ENCODE peak calls at places on chromosome 13, in five cellular contexts. One of them, this sample, is unnamed.

GRCh38 chr13:79481685-79482052 is 714 bp downstream of the NDFIP2 start:
- DNase-seq in tibial artery: no peak
- DNase-seq in RWPE1: peak
- DNase-seq in IMR-90: no peak
- DNase-seq in heart left ventricle: no peak
- DNase-seq in this sample: no peak

GRCh38 chr13:74576504-74576903 is 442.3 kb upstream of the KLF12 start:
- DNase-seq in IMR-90: no peak
- DNase-seq in tibial artery: no peak
- DNase-seq in RWPE1: no peak
- DNase-seq in heart left ventricle: no peak
- DNase-seq in this sample: no peak

GRCh38 chr13:73244486-73244885 is 185.7 kb downstream of the KLF5 start:
- DNase-seq in heart left ventricle: no peak
- DNase-seq in RWPE1: no peak
- DNase-seq in tibial artery: no peak
- DNase-seq in IMR-90: no peak
- DNase-seq in this sample: no peak

GRCh38 chr13:48585456-48585840 is 52.6 kb upstream of the RCBTB2 start:
- DNase-seq in RWPE1: no peak
- DNase-seq in tibial artery: no peak
- DNase-seq in heart left ventricle: peak
- DNase-seq in IMR-90: no peak
- DNase-seq in this sample: no peak

GRCh38 chr13:30659980-30660379 is 42.3 kb downstream of the USPL1 start:
- DNase-seq in heart left ventricle: no peak
- DNase-seq in IMR-90: no peak
- DNase-seq in RWPE1: no peak
- DNase-seq in tibial artery: no peak
- DNase-seq in this sample: no peak

GRCh38 chr13:35940734-35941133 is 190.4 kb downstream of the DCLK1 start:
- DNase-seq in IMR-90: no peak
- DNase-seq in tibial artery: no peak
- DNase-seq in RWPE1: no peak
- DNase-seq in heart left ventricle: no peak
- DNase-seq in this sample: no peak

GRCh38 chr13:101308247-101309013 is 107.9 kb downstream of the NALCN start:
- DNase-seq in IMR-90: no peak
- DNase-seq in heart left ventricle: no peak
- DNase-seq in RWPE1: no peak
- DNase-seq in tibial artery: no peak
- DNase-seq in this sample: no peak

GRCh38 chr13:97659602-97660001 is 225.6 kb downstream of the RAP2A start:
- DNase-seq in IMR-90: peak
- DNase-seq in RWPE1: no peak
- DNase-seq in heart left ventricle: peak
- DNase-seq in tibial artery: no peak
- DNase-seq in this sample: no peak

GRCh38 chr13:51980918-51981317 is 30.3 kb downstream of the ATP7B start:
- DNase-seq in tibial artery: no peak
- DNase-seq in RWPE1: no peak
- DNase-seq in IMR-90: no peak
- DNase-seq in heart left ventricle: no peak
- DNase-seq in this sample: no peak

GRCh38 chr13:80029170-80029569 is 311.8 kb downstream of the SPRY2 start:
- DNase-seq in IMR-90: no peak
- DNase-seq in tibial artery: no peak
- DNase-seq in RWPE1: no peak
- DNase-seq in heart left ventricle: no peak
- DNase-seq in this sample: no peak

GRCh38 chr13:37889102-37889501 is 19.5 kb upstream of the TRPC4 start:
- DNase-seq in RWPE1: no peak
- DNase-seq in IMR-90: peak
- DNase-seq in heart left ventricle: no peak
- DNase-seq in tibial artery: no peak
- DNase-seq in this sample: no peak

GRCh38 chr13:32403108-32403507 is 24.8 kb downstream of the N4BP2L1 start:
- DNase-seq in tibial artery: no peak
- DNase-seq in RWPE1: no peak
- DNase-seq in heart left ventricle: no peak
- DNase-seq in IMR-90: no peak
- DNase-seq in this sample: no peak

GRCh38 chr13:97020194-97020593 is 25.9 kb upstream of the OXGR1 start:
- DNase-seq in IMR-90: no peak
- DNase-seq in heart left ventricle: no peak
- DNase-seq in RWPE1: no peak
- DNase-seq in tibial artery: no peak
- DNase-seq in this sample: no peak

GRCh38 chr13:47326061-47326460 is 429.2 kb upstream of the HTR2A start:
- DNase-seq in tibial artery: no peak
- DNase-seq in IMR-90: peak
- DNase-seq in heart left ventricle: no peak
- DNase-seq in RWPE1: no peak
- DNase-seq in this sample: peak

GRCh38 chr13:113064000-113064533 is 41.5 kb upstream of the F7 start:
- DNase-seq in heart left ventricle: no peak
- DNase-seq in RWPE1: no peak
- DNase-seq in tibial artery: no peak
- DNase-seq in IMR-90: no peak
- DNase-seq in this sample: no peak

GRCh38 chr13:82356667-82357066 is 1525.6 kb downstream of the SLITRK1 start:
- DNase-seq in tibial artery: no peak
- DNase-seq in IMR-90: no peak
- DNase-seq in RWPE1: no peak
- DNase-seq in heart left ventricle: no peak
- DNase-seq in this sample: peak

GRCh38 chr13:113457510-113457909 is 4.2 kb upstream of the ADPRHL1 start:
- DNase-seq in RWPE1: no peak
- DNase-seq in IMR-90: no peak
- DNase-seq in heart left ventricle: no peak
- DNase-seq in tibial artery: no peak
- DNase-seq in this sample: no peak

DNA sequence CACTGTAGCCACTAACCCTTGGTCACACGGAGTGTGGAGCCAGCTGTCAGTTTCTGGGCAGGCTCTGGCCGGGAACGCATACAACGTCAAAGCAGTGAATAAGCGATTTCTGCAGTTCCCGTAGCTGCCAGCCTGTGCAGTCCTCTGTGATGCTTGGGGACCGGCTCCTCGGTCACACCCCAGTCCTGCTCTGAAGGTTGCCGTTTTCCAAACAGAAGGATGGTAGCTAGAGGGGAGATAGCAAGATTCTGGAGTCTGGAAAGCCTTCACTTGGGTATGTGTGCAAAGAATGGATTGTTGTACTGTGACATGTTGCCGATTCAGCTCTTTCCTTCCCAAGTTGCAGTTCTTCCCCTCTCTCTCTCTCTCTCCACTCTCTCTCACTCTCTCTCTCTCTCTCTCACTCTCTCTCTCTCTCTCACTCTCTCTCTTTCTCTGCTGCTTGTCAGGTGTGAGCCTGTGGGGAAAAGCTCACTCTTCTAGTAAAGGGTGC is 38.7 kb upstream of the C1QTNF9 start:
- DNase-seq in heart left ventricle: peak
- DNase-seq in IMR-90: peak
- DNase-seq in RWPE1: no peak
- DNase-seq in tibial artery: peak
- DNase-seq in this sample: peak
- TF ChIP-seq CTCF in heart left ventricle: no peak
- TF ChIP-seq CTCF in IMR-90: no peak
- TF ChIP-seq CTCF in RWPE1: no peak
- TF ChIP-seq CTCF in tibial artery: no peak
- TF ChIP-seq CTCF in this sample: no peak

GRCh38 chr13:99354371-99354951 is 47.3 kb upstream of the GPR183 start:
- DNase-seq in tibial artery: no peak
- DNase-seq in IMR-90: no peak
- DNase-seq in heart left ventricle: no peak
- DNase-seq in RWPE1: no peak
- DNase-seq in this sample: peak

GRCh38 chr13:99353836-99354235 is 46.6 kb upstream of the GPR183 start:
- DNase-seq in IMR-90: peak
- DNase-seq in tibial artery: no peak
- DNase-seq in heart left ventricle: no peak
- DNase-seq in RWPE1: no peak
- DNase-seq in this sample: peak

GRCh38 chr13:99351772-99352171 is 44.6 kb upstream of the GPR183 start:
- DNase-seq in RWPE1: no peak
- DNase-seq in IMR-90: no peak
- DNase-seq in heart left ventricle: no peak
- DNase-seq in tibial artery: no peak
- DNase-seq in this sample: no peak

GRCh38 chr13:99350191-99350590 is 43.0 kb upstream of the GPR183 start:
- DNase-seq in IMR-90: no peak
- DNase-seq in tibial artery: no peak
- DNase-seq in RWPE1: no peak
- DNase-seq in heart left ventricle: no peak
- DNase-seq in this sample: no peak

GRCh38 chr13:99352351-99353271 is 45.4 kb upstream of the GPR183 start:
- DNase-seq in IMR-90: no peak
- DNase-seq in heart left ventricle: no peak
- DNase-seq in tibial artery: no peak
- DNase-seq in RWPE1: no peak
- DNase-seq in this sample: no peak
- TF ChIP-seq CTCF in IMR-90: no peak
- TF ChIP-seq CTCF in heart left ventricle: no peak
- TF ChIP-seq CTCF in tibial artery: no peak
- TF ChIP-seq CTCF in RWPE1: no peak
- TF ChIP-seq CTCF in this sample: peak

DNA sequence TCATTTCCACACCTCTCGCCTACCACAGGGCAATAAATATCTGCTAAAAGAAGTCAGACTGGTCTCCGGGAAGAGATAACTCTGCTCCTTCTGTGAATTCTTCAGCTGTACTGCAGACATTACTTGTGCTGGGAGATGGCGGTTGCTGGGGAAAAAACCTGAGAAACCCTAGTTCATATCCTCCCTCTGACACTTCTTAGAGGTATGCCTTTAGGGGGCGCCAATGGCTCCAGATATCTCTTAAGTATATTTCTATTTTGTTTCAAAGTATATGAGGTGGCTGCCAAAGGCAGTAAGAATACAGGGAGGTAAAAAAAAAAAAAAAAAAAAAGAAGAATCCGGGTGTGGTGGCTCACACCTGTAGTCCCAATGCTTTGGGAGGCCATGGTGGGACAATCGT is 175.2 kb downstream of the PAN3 start:
- DNase-seq in heart left ventricle: no peak
- DNase-seq in RWPE1: no peak
- DNase-seq in tibial artery: no peak
- DNase-seq in IMR-90: peak
- DNase-seq in this sample: peak
- TF ChIP-seq CTCF in heart left ventricle: no peak
- TF ChIP-seq CTCF in RWPE1: no peak
- TF ChIP-seq CTCF in tibial artery: no peak
- TF ChIP-seq CTCF in IMR-90: peak
- TF ChIP-seq CTCF in this sample: peak

GRCh38 chr13:21872795-21873194 is 201.9 kb downstream of the FGF9 start:
- DNase-seq in tibial artery: no peak
- DNase-seq in IMR-90: peak
- DNase-seq in RWPE1: peak
- DNase-seq in heart left ventricle: no peak
- DNase-seq in this sample: no peak
- TF ChIP-seq CTCF in tibial artery: no peak
- TF ChIP-seq CTCF in IMR-90: no peak
- TF ChIP-seq CTCF in RWPE1: no peak
- TF ChIP-seq CTCF in heart left ventricle: no peak
- TF ChIP-seq CTCF in this sample: no peak

DNA sequence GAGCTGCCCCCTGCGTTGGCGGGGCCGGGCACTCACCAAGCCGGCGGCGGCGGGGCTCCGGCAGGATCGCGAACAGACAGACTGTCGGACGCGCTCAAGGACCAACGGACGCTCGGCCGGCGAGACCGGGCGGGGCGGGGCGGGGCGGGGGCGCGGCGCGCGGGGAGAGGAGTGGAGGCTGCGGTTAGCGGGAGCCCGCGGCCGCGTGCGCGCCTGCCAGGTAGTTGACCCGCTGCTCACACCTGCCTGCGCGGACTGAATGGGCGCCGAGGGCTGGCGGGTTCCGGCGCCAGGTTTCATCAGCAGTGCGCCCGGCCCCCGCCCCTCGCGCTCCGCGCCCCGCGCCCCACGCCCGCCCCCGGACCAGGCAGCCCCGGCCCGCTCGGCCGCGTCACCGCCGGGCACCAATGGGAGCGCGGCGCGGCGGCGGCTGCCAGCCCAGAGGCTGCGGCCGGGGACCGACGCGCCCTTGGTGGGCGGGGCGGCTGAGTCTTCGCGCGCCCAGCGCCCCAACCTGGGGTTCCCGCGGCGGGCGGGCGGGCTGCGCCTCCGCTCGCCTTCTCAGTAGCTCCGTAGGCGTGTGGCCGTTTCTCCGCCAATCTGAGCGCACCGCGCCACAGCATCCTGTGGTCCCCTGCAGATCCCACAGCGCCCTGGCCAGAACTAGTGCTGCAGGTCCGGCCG is at the start of gene SLC7A1:
- DNase-seq in tibial artery: peak
- DNase-seq in heart left ventricle: peak
- DNase-seq in RWPE1: peak
- DNase-seq in IMR-90: peak
- DNase-seq in this sample: peak
- TF ChIP-seq CTCF in tibial artery: no peak
- TF ChIP-seq CTCF in heart left ventricle: no peak
- TF ChIP-seq CTCF in RWPE1: no peak
- TF ChIP-seq CTCF in IMR-90: peak
- TF ChIP-seq CTCF in this sample: no peak

GRCh38 chr13:45718063-45718462 is 15.9 kb downstream of the CBY2 start:
- DNase-seq in tibial artery: no peak
- DNase-seq in heart left ventricle: no peak
- DNase-seq in RWPE1: no peak
- DNase-seq in IMR-90: peak
- DNase-seq in this sample: peak
- TF ChIP-seq CTCF in tibial artery: no peak
- TF ChIP-seq CTCF in heart left ventricle: peak
- TF ChIP-seq CTCF in RWPE1: no peak
- TF ChIP-seq CTCF in IMR-90: peak
- TF ChIP-seq CTCF in this sample: peak